ENCODE peak calls at places on chromosomes 11 and 22, in ten cellular contexts. G is astrocyte of the spinal cord; C is PC-9; V is AG10803; A is GM12865; T is trophoblast cell; R is tibial artery; E is aorta; M is thoracic aorta; L is CD4-positive, CD25-positive, alpha-beta regulatory T cell. W is an unnamed sample.

GRCh38 chr11:47946682-47947575 is 33.4 kb upstream of the PTPRJ start:
- DNase-seq in G (peak), C (peak), V (peak), A (peak), T (peak), R (peak), E (peak), M (peak), L (no peak), W (peak)

GRCh38 chr11:117094776-117095175 is 3.5 kb downstream of the SIK3 start:
- DNase-seq in G (peak), C (no peak), V (peak), A (no peak), T (peak), R (no peak), E (no peak), M (no peak), L (no peak), W (no peak)

GRCh38 chr11:16180868-16181267 is 175.5 kb downstream of the SOX6 start:
- DNase-seq in G (no peak), C (no peak), V (no peak), A (no peak), T (no peak), R (no peak), E (no peak), M (no peak), L (no peak), W (no peak)

GRCh38 chr11:10450451-10451398 is 4.3 kb upstream of the AMPD3 start:
- DNase-seq in G (peak), C (peak), V (peak), A (peak), T (peak), R (no peak), E (no peak), M (no peak), L (peak), W (peak)

GRCh38 chr22:39153220-39153860 is 860 bp upstream of the CBX7 start:
- DNase-seq in G (no peak), C (no peak), V (no peak), A (no peak), T (no peak), R (peak), E (peak), M (no peak), L (no peak), W (peak)

GRCh38 chr11:877565-877964 is 33.0 kb downstream of the CHID1 start:
- DNase-seq in G (no peak), C (no peak), V (no peak), A (peak), T (no peak), R (no peak), E (no peak), M (no peak), L (peak), W (peak)

GRCh38 chr11:13261600-13262061 is 16.0 kb upstream of the BMAL1 start:
- DNase-seq in G (peak), C (no peak), V (peak), A (no peak), T (no peak), R (no peak), E (no peak), M (no peak), L (no peak), W (no peak)

GRCh38 chr11:2376751-2377451 is at the start of gene CD81:
- DNase-seq in G (no peak), C (peak), V (no peak), A (peak), T (no peak), R (no peak), E (peak), M (no peak), L (peak), W (peak)

GRCh38 chr11:69373251-69373635 is 79.3 kb downstream of the MYEOV start:
- DNase-seq in G (no peak), C (no peak), V (no peak), A (no peak), T (no peak), R (no peak), E (no peak), M (no peak), L (no peak), W (peak)

GRCh38 chr11:116871248-116871647 is 33.8 kb upstream of the APOA1 start:
- DNase-seq in G (peak), C (peak), V (peak), A (no peak), T (no peak), R (no peak), E (no peak), M (no peak), L (no peak), W (no peak)

GRCh38 chr11:79160786-79161403 is 279.9 kb downstream of the TENM4 start:
- DNase-seq in G (peak), C (no peak), V (peak), A (peak), T (no peak), R (no peak), E (no peak), M (no peak), L (no peak), W (no peak)

GRCh38 chr11:872799-873198 is 30.1 kb downstream of the TSPAN4 start:
- DNase-seq in G (no peak), C (no peak), V (no peak), A (no peak), T (no peak), R (no peak), E (no peak), M (no peak), L (no peak), W (peak)

GRCh38 chr11:88480217-88480616 is 142.7 kb upstream of the CTSC start:
- DNase-seq in G (peak), C (peak), V (peak), A (no peak), T (peak), R (no peak), E (no peak), M (no peak), L (no peak), W (no peak)

GRCh38 chr11:8056810-8057463 is 24.1 kb upstream of the TUB start:
- DNase-seq in G (no peak), C (no peak), V (peak), A (no peak), T (no peak), R (peak), E (peak), M (no peak), L (no peak), W (no peak)

GRCh38 chr11:36684840-36685800 is 87.1 kb upstream of the RAG2 start:
- DNase-seq in G (no peak), C (no peak), V (no peak), A (peak), T (no peak), R (no peak), E (no peak), M (no peak), L (peak), W (no peak)

GRCh38 chr11:96124155-96124554 is 200.2 kb upstream of the MTMR2 start:
- DNase-seq in G (no peak), C (no peak), V (no peak), A (no peak), T (no peak), R (no peak), E (no peak), M (no peak), L (no peak), W (no peak)

GRCh38 chr11:32527776-32528175 is 55.9 kb upstream of the EIF3M start:
- DNase-seq in G (no peak), C (no peak), V (no peak), A (no peak), T (no peak), R (no peak), E (no peak), M (no peak), L (no peak), W (no peak)

GRCh38 chr11:62266558-62266957 is 3.4 kb upstream of the SCGB2A2 start:
- DNase-seq in G (no peak), C (no peak), V (no peak), A (no peak), T (no peak), R (no peak), E (no peak), M (no peak), L (peak), W (no peak)

GRCh38 chr11:45100338-45100737 is 46.1 kb upstream of the PRDM11 start:
- DNase-seq in G (no peak), C (no peak), V (peak), A (peak), T (no peak), R (no peak), E (no peak), M (no peak), L (peak), W (peak)

GRCh38 chr11:94139421-94139820 is 10.8 kb downstream of the PANX1 start:
- DNase-seq in G (no peak), C (no peak), V (no peak), A (no peak), T (no peak), R (no peak), E (no peak), M (no peak), L (no peak), W (peak)
- H3K4me3 ChIP-seq in G (no peak), C (no peak), V (no peak), A (no peak), T (no peak), R (no peak), E (no peak), M (no peak), L (no peak), W (no peak)

DNA sequence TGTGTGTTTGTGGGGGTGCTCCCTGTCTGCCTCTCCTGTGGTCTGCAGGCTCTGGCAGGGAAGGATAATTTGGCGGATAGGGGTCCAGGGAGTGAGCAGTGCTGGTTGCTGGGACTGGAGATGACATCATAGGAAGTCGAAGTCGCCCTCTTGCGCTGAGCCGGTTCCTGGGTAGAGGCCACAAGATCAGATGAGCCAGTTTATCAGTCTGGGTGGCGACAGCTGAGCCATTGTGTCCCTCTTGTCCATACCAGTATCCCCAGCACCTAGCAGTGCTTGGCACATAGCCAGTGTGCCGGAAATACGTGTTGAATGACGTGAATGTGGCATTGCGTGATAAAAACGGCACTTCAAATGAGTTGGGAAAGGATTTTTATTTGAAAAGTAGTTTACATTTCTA is 9.8 kb downstream of the APOL5 start:
- DNase-seq in G (no peak), C (no peak), V (no peak), A (no peak), T (peak), R (no peak), E (no peak), M (no peak), L (no peak), W (no peak)
- H3K4me3 ChIP-seq in G (no peak), C (no peak), V (no peak), A (no peak), T (no peak), R (no peak), E (no peak), M (no peak), L (no peak), W (no peak)

GRCh38 chr22:24181996-24182560 is 791 bp downstream of the SUSD2 start:
- DNase-seq in G (no peak), C (no peak), V (no peak), A (no peak), T (no peak), R (no peak), E (peak), M (no peak), L (no peak), W (no peak)
- H3K4me3 ChIP-seq in G (no peak), C (no peak), V (no peak), A (no peak), T (no peak), R (peak), E (no peak), M (peak), L (no peak), W (no peak)

GRCh38 chr11:17736921-17737817 is 2.6 kb downstream of the KCNC1 start:
- DNase-seq in G (no peak), C (no peak), V (no peak), A (no peak), T (no peak), R (no peak), E (no peak), M (no peak), L (no peak), W (no peak)

GRCh38 chr11:17734418-17734911 is at the start of gene KCNC1:
- DNase-seq in G (peak), C (no peak), V (peak), A (peak), T (peak), R (no peak), E (no peak), M (no peak), L (no peak), W (peak)

GRCh38 chr11:17734986-17735822 is 623 bp downstream of the KCNC1 start:
- DNase-seq in G (peak), C (peak), V (peak), A (peak), T (peak), R (peak), E (peak), M (no peak), L (peak), W (peak)

GRCh38 chr11:17738350-17739207 is 4.0 kb downstream of the KCNC1 start:
- DNase-seq in G (no peak), C (no peak), V (no peak), A (no peak), T (no peak), R (no peak), E (no peak), M (no peak), L (no peak), W (peak)

GRCh38 chr11:17735823-17736772 is 1.5 kb downstream of the KCNC1 start:
- DNase-seq in G (no peak), C (no peak), V (no peak), A (no peak), T (no peak), R (no peak), E (no peak), M (no peak), L (no peak), W (peak)
- H3K4me3 ChIP-seq in G (no peak), C (no peak), V (no peak), A (no peak), T (no peak), R (no peak), E (no peak), M (no peak), L (no peak), W (peak)

GRCh38 chr22:24043957-24044356 is 32.9 kb downstream of the CABIN1 start:
- DNase-seq in G (no peak), C (no peak), V (no peak), A (no peak), T (no peak), R (no peak), E (no peak), M (no peak), L (no peak), W (no peak)
- H3K4me3 ChIP-seq in G (no peak), C (no peak), V (no peak), A (no peak), T (no peak), R (no peak), E (no peak), M (no peak), L (no peak), W (no peak)

GRCh38 chr11:75563978-75564552 is 2.0 kb downstream of the SERPINH1 start:
- DNase-seq in G (peak), C (no peak), V (peak), A (no peak), T (peak), R (peak), E (peak), M (peak), L (no peak), W (peak)

GRCh38 chr11:75566763-75567279 is 4.8 kb downstream of the SERPINH1 start:
- DNase-seq in G (no peak), C (no peak), V (no peak), A (no peak), T (no peak), R (no peak), E (no peak), M (no peak), L (no peak), W (no peak)

GRCh38 chr11:75563501-75563977 is 1.5 kb downstream of the SERPINH1 start:
- DNase-seq in G (no peak), C (no peak), V (no peak), A (no peak), T (no peak), R (no peak), E (no peak), M (no peak), L (no peak), W (no peak)

GRCh38 chr11:75565916-75566762 is 4.1 kb downstream of the SERPINH1 start:
- DNase-seq in G (no peak), C (no peak), V (no peak), A (no peak), T (no peak), R (no peak), E (no peak), M (no peak), L (no peak), W (no peak)

DNA sequence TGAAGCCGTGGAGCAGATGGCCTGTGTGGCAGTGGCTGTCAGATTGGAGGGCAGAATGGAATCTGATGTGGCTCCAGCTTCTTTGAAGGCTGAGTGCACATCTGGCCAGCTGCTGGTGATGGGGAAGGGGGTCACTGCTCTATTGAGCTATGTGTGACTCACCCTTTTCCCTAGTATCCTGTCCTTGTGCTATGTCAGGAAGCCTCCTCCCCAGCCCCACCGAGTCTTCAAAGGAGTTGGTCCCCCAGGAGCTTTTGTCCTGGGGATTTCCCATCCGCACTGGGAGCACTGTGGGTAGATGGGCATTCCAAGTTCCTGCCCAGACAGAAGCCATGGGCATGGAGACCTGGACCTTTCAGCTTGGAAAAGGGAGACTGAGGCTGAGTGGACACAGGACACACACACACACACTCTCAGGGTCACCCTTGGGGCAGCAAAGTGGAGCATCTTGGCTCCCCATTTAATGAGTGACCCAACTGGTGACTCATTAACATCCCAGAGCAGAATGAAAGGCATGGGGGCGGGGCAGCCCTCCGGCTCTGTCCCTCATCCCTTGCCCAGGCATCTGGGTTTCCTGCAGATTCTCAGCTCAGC is 3.3 kb downstream of the SERPINH1 start:
- DNase-seq in G (peak), C (no peak), V (peak), A (no peak), T (peak), R (peak), E (peak), M (no peak), L (no peak), W (peak)
- H3K4me3 ChIP-seq in G (peak), C (no peak), V (peak), A (no peak), T (no peak), R (peak), E (no peak), M (peak), L (no peak), W (no peak)

GRCh38 chr22:29072979-29073617 is at the start of gene KREMEN1:
- DNase-seq in G (no peak), C (no peak), V (no peak), A (no peak), T (no peak), R (no peak), E (peak), M (no peak), L (no peak), W (no peak)

GRCh38 chr22:29071261-29072045 is 1.4 kb upstream of the KREMEN1 start:
- DNase-seq in G (peak), C (peak), V (no peak), A (peak), T (peak), R (no peak), E (peak), M (no peak), L (peak), W (peak)

GRCh38 chr22:29072193-29072978 is 449 bp upstream of the KREMEN1 start:
- DNase-seq in G (peak), C (peak), V (peak), A (peak), T (peak), R (peak), E (peak), M (peak), L (peak), W (peak)

GRCh38 chr22:29073618-29074275 is 912 bp downstream of the KREMEN1 start:
- DNase-seq in G (no peak), C (no peak), V (peak), A (no peak), T (peak), R (peak), E (peak), M (no peak), L (no peak), W (peak)

GRCh38 chr22:29074276-29074625 is 1.4 kb downstream of the KREMEN1 start:
- DNase-seq in G (no peak), C (no peak), V (no peak), A (no peak), T (no peak), R (no peak), E (no peak), M (no peak), L (no peak), W (no peak)
- H3K4me3 ChIP-seq in G (no peak), C (no peak), V (peak), A (no peak), T (no peak), R (peak), E (no peak), M (peak), L (no peak), W (peak)

GRCh38 chr11:105701098-105701497 is 91.2 kb downstream of the GRIA4 start:
- DNase-seq in G (no peak), C (no peak), V (no peak), A (no peak), T (no peak), R (no peak), E (no peak), M (no peak), L (no peak), W (no peak)

GRCh38 chr11:105696000-105696399 is 86.1 kb downstream of the GRIA4 start:
- DNase-seq in G (no peak), C (no peak), V (no peak), A (peak), T (no peak), R (no peak), E (no peak), M (no peak), L (no peak), W (no peak)

GRCh38 chr11:105693075-105693474 is 83.2 kb downstream of the GRIA4 start:
- DNase-seq in G (no peak), C (no peak), V (no peak), A (no peak), T (no peak), R (no peak), E (no peak), M (no peak), L (no peak), W (no peak)

GRCh38 chr11:105699203-105699602 is 89.3 kb downstream of the GRIA4 start:
- DNase-seq in G (no peak), C (no peak), V (no peak), A (no peak), T (no peak), R (no peak), E (no peak), M (no peak), L (no peak), W (no peak)

DNA sequence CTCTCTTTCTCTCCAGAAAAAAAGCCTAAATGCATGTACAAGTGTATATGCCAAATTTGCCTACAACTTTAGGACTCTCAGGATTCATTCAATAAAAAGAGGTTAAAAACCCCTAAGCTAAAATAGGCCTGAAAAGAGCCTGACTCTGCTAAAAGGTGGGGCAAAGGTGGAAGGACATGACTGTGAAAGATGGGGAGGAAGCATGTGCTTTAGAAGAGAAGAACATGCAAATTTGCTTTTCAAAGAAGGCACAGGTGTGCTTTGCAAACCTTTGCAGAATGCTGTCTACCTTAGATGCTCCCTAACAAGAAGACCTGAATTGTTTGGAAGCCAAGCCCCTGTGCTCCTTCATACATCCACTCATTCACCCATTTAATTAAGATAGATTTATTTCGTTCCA is 87.4 kb downstream of the GRIA4 start:
- DNase-seq in G (no peak), C (no peak), V (no peak), A (no peak), T (no peak), R (no peak), E (no peak), M (no peak), L (no peak), W (no peak)
- H3K4me3 ChIP-seq in G (no peak), C (no peak), V (no peak), A (no peak), T (no peak), R (no peak), E (no peak), M (no peak), L (no peak), W (no peak)

DNA sequence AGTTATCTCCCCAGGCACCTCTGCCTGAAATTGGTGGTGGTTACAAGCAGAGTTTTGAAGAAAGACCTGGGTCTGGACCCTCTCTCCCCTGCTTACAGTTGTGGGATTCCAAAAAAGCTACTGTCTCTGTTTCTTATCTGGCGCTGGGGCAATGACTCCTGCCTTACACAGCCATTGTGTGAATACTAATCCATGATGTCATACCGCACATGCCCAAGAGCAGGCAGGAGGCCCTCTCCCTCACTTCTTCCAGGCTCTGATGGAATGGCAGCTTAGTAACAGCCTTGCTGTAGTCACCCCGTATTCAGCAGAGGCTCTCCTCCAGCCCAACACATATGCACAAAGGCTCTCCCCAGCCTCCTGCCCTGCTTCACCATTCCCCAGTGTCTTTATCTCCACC is 165.8 kb downstream of the ETS1 start:
- DNase-seq in G (peak), C (no peak), V (peak), A (no peak), T (no peak), R (no peak), E (no peak), M (no peak), L (no peak), W (no peak)
- H3K4me3 ChIP-seq in G (no peak), C (no peak), V (no peak), A (no peak), T (no peak), R (no peak), E (no peak), M (no peak), L (peak), W (no peak)